ENCODE peak calls at places on chromosomes 13 and 19, in four cellular contexts. V, B, Y and C are unnamed samples.

GRCh38 chr13:65339236-65339635 is 1890.9 kb downstream of the PCDH9 start:
- DNase-seq in Y (no peak), V (no peak), B (peak), C (no peak)

GRCh38 chr13:49532593-49532992 is 36.8 kb downstream of the PHF11 start:
- DNase-seq in B (no peak), V (no peak), Y (no peak), C (no peak)

GRCh38 chr13:25137624-25137892 is 34.5 kb downstream of the AMER2 start:
- DNase-seq in Y (no peak), V (no peak), B (no peak), C (no peak)

GRCh38 chr19:3987619-3988371 is 2.5 kb upstream of the EEF2 start:
- DNase-seq in B (peak), V (peak), Y (peak), C (peak)

GRCh38 chr19:36266375-36266961 is 51.6 kb downstream of the ZNF146 start:
- DNase-seq in V (peak), Y (no peak), B (no peak), C (no peak)

GRCh38 chr13:30178976-30179375 is 128.4 kb downstream of the KATNAL1 start:
- DNase-seq in Y (no peak), V (no peak), B (no peak), C (no peak)

GRCh38 chr13:46386996-46387851 is at the start of gene RUBCNL:
- DNase-seq in B (no peak), V (peak), Y (peak), C (no peak)

GRCh38 chr19:42201489-42202289 is 15.8 kb downstream of the DEDD2 start:
- DNase-seq in V (no peak), Y (no peak), B (no peak), C (no peak)

GRCh38 chr19:18543814-18544475 is 572 bp upstream of the FKBP8 start:
- DNase-seq in B (no peak), V (no peak), Y (peak), C (no peak)
- TF ChIP-seq CTCF in B (no peak), V (no peak), Y (no peak), C (no peak)

GRCh38 chr19:21604351-21604926 is 99.0 kb downstream of the ZNF429 start:
- DNase-seq in B (no peak), Y (peak), V (no peak), C (no peak)
- H3K27ac ChIP-seq in B (no peak), Y (peak), V (peak), C (peak)

GRCh38 chr19:51339313-51339686 is 2.6 kb downstream of the VSIG10L start:
- DNase-seq in B (no peak), Y (no peak), V (no peak), C (no peak)

GRCh38 chr19:51337861-51338562 is 3.9 kb downstream of the VSIG10L start:
- DNase-seq in Y (no peak), V (peak), B (no peak), C (no peak)

GRCh38 chr19:51338563-51339312 is 3.2 kb downstream of the VSIG10L start:
- DNase-seq in V (peak), B (no peak), Y (peak), C (peak)

GRCh38 chr19:51341066-51341465 is 873 bp downstream of the VSIG10L start:
- DNase-seq in Y (no peak), B (no peak), V (peak), C (no peak)

GRCh38 chr19:51339687-51340656 is 2.0 kb downstream of the VSIG10L start:
- DNase-seq in V (peak), Y (peak), B (peak), C (peak)
- TF ChIP-seq CTCF in V (no peak), Y (no peak), B (no peak), C (peak)

DNA sequence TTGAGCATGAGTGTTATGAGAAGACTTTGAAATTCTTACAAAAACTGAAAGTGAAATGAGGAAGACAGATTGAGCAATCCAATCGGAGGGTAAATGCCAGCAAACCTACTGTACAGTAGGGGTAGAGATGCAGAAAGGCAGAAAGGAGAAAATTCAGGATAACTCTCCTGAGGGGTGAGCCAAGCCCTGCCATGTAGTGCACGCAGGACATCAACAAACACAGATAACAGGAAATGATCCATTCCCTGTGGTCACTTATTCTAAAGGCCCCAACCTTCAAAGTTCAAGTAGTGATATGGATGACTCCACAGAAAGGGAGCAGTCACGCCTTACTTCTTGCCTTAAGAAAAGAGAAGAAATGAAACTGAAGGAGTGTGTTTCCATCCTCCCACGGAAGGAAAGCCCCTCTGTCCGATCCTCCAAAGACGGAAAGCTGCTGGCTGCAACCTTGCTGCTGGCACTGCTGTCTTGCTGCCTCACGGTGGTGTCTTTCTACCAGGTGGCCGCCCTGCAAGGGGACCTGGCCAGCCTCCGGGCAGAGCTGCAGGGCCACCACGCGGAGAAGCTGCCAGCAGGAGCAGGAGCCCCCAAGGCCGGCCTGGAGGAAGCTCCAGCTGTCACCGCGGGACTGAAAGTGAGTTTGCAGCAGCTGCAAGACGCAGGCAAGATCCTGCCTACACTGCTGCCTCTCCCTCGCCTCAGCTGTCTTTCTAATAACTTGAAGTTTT is at the start of gene TNFSF13B:
- DNase-seq in Y (peak), V (peak), B (no peak), C (no peak)
- H3K27ac ChIP-seq in Y (no peak), V (peak), B (no peak), C (no peak)

GRCh38 chr13:89930861-89931260 is 1416.6 kb upstream of the MIR17HG start:
- DNase-seq in Y (no peak), B (no peak), V (no peak), C (no peak)

GRCh38 chr13:89920461-89920860 is 1427.0 kb upstream of the MIR17HG start:
- DNase-seq in V (no peak), Y (no peak), B (no peak), C (no peak)

GRCh38 chr13:89923052-89923451 is 1424.4 kb upstream of the MIR17HG start:
- DNase-seq in Y (no peak), V (no peak), B (no peak), C (no peak)

GRCh38 chr13:89923731-89924130 is 1423.8 kb upstream of the MIR17HG start:
- DNase-seq in Y (no peak), V (no peak), B (peak), C (no peak)

GRCh38 chr13:89925107-89925506 is 1422.4 kb upstream of the MIR17HG start:
- DNase-seq in V (no peak), B (no peak), Y (peak), C (no peak)
- TF ChIP-seq CTCF in V (no peak), B (peak), Y (peak), C (no peak)

GRCh38 chr13:110209950-110210603 is 96.9 kb downstream of the COL4A1 start:
- DNase-seq in B (no peak), Y (no peak), V (no peak), C (no peak)
- H3K27ac ChIP-seq in B (no peak), Y (no peak), V (no peak), C (no peak)

GRCh38 chr13:101474419-101474957 is 22.0 kb downstream of the ITGBL1 start:
- DNase-seq in B (peak), Y (peak), V (no peak), C (no peak)
- TF ChIP-seq CTCF in B (peak), Y (peak), V (no peak), C (peak)